ENCODE peak calls at places on chromosome 14, in four cellular contexts. G is HepG2, R is K562, X is HCT116. S is an unnamed sample.
A peak's percentile ranks its signal among the peaks of the same experiment; 100 is the strongest.

GRCh38 chr14:70002589-70003240 is 123.5 kb downstream of the SMOC1 start:
- DNase-seq in G (peak; percentile 59), R (no peak), X (no peak), S (no peak)

GRCh38 chr14:99732436-99733220 is 48.5 kb downstream of the CYP46A1 start:
- DNase-seq in G (no peak), R (no peak), X (no peak), S (no peak)

GRCh38 chr14:85529803-85530574 is at the start of gene FLRT2:
- DNase-seq in G (no peak), R (no peak), X (no peak), S (no peak)

GRCh38 chr14:100640481-100641273 is 53.5 kb upstream of the BEGAIN start:
- DNase-seq in G (no peak), R (no peak), X (no peak), S (no peak)

GRCh38 chr14:68235011-68235410 is 415.4 kb downstream of the RAD51B start:
- DNase-seq in G (no peak), R (no peak), X (no peak), S (no peak)

GRCh38 chr14:58815046-58815701 is 177.4 kb downstream of the DACT1 start:
- DNase-seq in G (no peak), R (no peak), X (no peak), S (no peak)

GRCh38 chr14:72567226-72567625 is 326.7 kb downstream of the DPF3 start:
- DNase-seq in G (no peak), R (peak; percentile 11), X (no peak), S (no peak)

GRCh38 chr14:52494444-52494843 is 57.9 kb downstream of the TXNDC16 start:
- DNase-seq in G (no peak), R (no peak), X (no peak), S (no peak)

GRCh38 chr14:49893309-49894213 is 679 bp downstream of the ARF6 start:
- DNase-seq in G (no peak), R (peak; percentile 62), X (no peak), S (no peak)

GRCh38 chr14:75522224-75522764 is at the start of gene BATF:
- DNase-seq in G (no peak), R (no peak), X (no peak), S (no peak)

GRCh38 chr14:24432259-24433131 is 2.7 kb downstream of the KHNYN start:
- DNase-seq in G (no peak), R (no peak), X (no peak), S (no peak)
- H3K9ac ChIP-seq in G (no peak overlapping the region), R (no peak overlapping the region), X (peak overlapping the region; percentile 17), S (no peak overlapping the region)

DNA sequence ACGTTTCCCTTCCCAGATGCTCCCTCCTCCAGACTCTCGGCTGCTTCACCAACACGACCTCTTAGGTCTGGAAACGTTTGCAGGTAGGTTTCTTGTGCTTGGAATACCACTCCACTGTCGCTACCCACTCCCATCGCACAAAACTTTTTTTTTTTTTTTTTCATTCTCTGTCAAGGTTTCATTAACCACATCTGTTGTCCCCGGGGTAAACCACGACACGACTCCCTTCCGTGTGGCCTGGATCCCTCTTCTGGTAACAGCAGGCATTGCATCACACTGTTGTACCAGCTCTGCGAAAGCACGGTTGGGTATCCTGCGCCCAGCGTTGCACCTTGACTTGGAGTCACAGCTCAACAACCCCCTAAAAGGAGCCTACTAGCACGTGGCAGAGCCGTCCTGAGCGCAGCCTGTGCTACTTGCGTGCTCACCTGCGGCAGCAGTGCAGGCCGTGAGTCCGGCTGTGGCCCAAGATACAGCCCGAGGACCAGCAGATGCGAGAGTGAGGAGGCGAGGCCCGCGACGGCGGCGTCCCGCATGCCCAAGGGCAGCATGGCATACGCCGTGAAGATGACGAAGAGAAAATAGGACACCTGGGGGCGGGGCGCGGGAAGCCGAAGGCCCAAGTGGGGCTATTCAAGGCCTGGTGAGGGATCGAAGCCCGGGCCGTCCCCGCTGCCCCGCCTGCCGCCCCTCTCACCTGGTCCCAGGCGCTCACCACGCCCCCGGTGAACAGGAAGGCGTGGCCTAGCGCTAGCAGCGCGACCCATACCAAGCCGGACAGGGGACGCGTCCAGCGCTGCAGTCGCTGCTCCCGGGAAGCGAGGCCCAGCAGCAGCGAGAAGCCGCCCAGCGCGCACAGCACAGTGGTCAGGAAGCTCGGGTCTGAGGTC is 2.5 kb downstream of the ADCY4 start:
- DNase-seq in G (peak; percentile 86), R (peak; percentile 79), X (no peak), S (peak; percentile 48)
- TF ChIP-seq POLR2AphosphoS5 in G (no peak), R (no peak), X (no peak), S (no peak)

GRCh38 chr14:32332415-32333116 is 3.5 kb downstream of the AKAP6 start:
- DNase-seq in G (no peak), R (no peak), X (no peak), S (no peak)
- H3K9ac ChIP-seq in G (no peak overlapping the region), R (no peak overlapping the region), X (no peak overlapping the region), S (no peak overlapping the region)

DNA sequence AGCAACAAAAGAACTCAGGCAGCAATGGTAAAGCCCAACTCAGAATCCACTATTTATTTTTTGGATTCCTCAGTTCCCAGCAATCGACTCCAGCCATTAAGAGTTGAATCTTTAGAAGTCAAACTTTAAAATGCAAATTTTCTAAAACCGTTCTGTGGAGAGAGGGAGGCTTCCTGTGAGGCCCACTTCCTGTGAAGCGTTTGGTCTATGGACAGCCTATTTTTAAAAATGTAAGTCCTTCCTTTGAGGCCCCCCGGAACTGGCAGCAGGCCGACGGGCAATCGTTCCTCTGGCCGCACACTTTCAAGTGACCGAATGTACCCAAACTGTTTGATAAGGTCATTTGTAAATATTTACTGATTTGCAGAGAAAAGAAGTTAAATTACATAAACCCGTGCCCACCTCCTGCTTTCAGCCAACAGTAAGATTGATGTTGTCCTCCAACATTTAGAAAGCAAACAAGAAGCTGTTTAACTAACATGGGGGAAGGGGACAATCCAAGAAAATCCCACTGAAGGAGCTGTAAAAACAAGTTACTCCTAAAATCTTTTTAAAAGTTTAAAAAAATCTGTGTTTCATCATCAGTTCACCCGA is 65.6 kb downstream of the FOXN3 start:
- DNase-seq in G (peak; percentile 98), R (no peak), X (no peak), S (peak; percentile 50)
- TF ChIP-seq POLR2AphosphoS5 in G (no peak), R (no peak), X (no peak), S (no peak)

GRCh38 chr14:103597623-103598372 is 31.2 kb upstream of the KLC1 start:
- DNase-seq in G (no peak), R (peak; percentile 51), X (peak; percentile 26), S (no peak)
- H3K9ac ChIP-seq in G (no peak overlapping the region), R (no peak overlapping the region), X (no peak overlapping the region), S (no peak overlapping the region)

GRCh38 chr14:90551070-90551704 is 154.4 kb downstream of the CALM1 start:
- DNase-seq in G (no peak), R (no peak), X (no peak), S (no peak)
- TF ChIP-seq POLR2AphosphoS5 in G (no peak), R (no peak), X (no peak), S (no peak)

GRCh38 chr14:55582741-55583140 is 2.7 kb downstream of the KTN1 start:
- DNase-seq in G (no peak), R (no peak), X (no peak), S (no peak)

GRCh38 chr14:55581011-55581806 is 1.2 kb downstream of the KTN1 start:
- DNase-seq in G (peak; percentile 23), R (peak; percentile 20), X (no peak), S (no peak)

GRCh38 chr14:55585854-55586253 is 5.8 kb downstream of the KTN1 start:
- DNase-seq in G (no peak), R (no peak), X (no peak), S (no peak)

GRCh38 chr14:55586411-55586810 is 6.4 kb downstream of the KTN1 start:
- DNase-seq in G (no peak), R (no peak), X (no peak), S (no peak)

GRCh38 chr14:55583942-55584468 is 4.0 kb downstream of the KTN1 start:
- DNase-seq in G (peak; percentile 27), R (no peak), X (no peak), S (no peak)
- H3K9ac ChIP-seq in G (no peak overlapping the region), R (no peak overlapping the region), X (no peak overlapping the region), S (no peak overlapping the region)

GRCh38 chr14:103574707-103575285 is 12.0 kb downstream of the COA8 start:
- DNase-seq in G (no peak), R (no peak), X (no peak), S (no peak)
- TF ChIP-seq POLR2AphosphoS5 in G (no peak), R (no peak), X (no peak), S (no peak)